ENCODE peak calls at places on chromosome X, in five cellular contexts. U, J, K, S and Y are unnamed samples.

GRCh38 chrX:12488220-12488619 is 303.0 kb upstream of the PRPS2 start:
- DNase-seq in J (no peak), S (no peak), K (no peak), U (no peak), Y (no peak)

GRCh38 chrX:129522184-129523059 is 868 bp downstream of the SMARCA1 start:
- DNase-seq in K (no peak), U (peak), J (peak), S (peak), Y (peak)

GRCh38 chrX:123860983-123861382 is 1.1 kb downstream of the XIAP start:
- DNase-seq in J (peak), U (no peak), S (peak), K (no peak), Y (no peak)

GRCh38 chrX:24306430-24306829 is 7.4 kb downstream of the SUPT20HL2 start:
- DNase-seq in U (peak), S (no peak), J (no peak), K (no peak), Y (no peak)

GRCh38 chrX:103879339-103879738 is 47.3 kb upstream of the RAB9B start:
- DNase-seq in J (peak), S (no peak), U (no peak), K (no peak), Y (no peak)

GRCh38 chrX:2513120-2513664 is 12.4 kb upstream of the DHRSX start:
- DNase-seq in U (no peak), S (no peak), K (no peak), J (no peak), Y (no peak)

GRCh38 chrX:47218920-47219815 is 687 bp downstream of the CDK16 start:
- DNase-seq in S (peak), U (peak), K (peak), J (no peak), Y (peak)

GRCh38 chrX:48511561-48511960 is 2.8 kb downstream of the PORCN start:
- DNase-seq in S (no peak), U (no peak), K (no peak), J (no peak), Y (no peak)

GRCh38 chrX:115533485-115533884 is 27.5 kb upstream of the PLS3 start:
- DNase-seq in S (peak), J (no peak), K (no peak), U (no peak), Y (no peak)

GRCh38 chrX:13994104-13994503 is 35.6 kb downstream of the GEMIN8 start:
- DNase-seq in J (no peak), S (no peak), K (no peak), U (no peak), Y (no peak)

GRCh38 chrX:140762061-140762460 is 52.5 kb downstream of the LINC00632 start:
- DNase-seq in J (peak), U (peak), K (no peak), S (peak), Y (no peak)

GRCh38 chrX:100895365-100896075 is 21.4 kb upstream of the NOX1 start:
- DNase-seq in S (peak), K (peak), J (peak), U (peak), Y (no peak)

DNA sequence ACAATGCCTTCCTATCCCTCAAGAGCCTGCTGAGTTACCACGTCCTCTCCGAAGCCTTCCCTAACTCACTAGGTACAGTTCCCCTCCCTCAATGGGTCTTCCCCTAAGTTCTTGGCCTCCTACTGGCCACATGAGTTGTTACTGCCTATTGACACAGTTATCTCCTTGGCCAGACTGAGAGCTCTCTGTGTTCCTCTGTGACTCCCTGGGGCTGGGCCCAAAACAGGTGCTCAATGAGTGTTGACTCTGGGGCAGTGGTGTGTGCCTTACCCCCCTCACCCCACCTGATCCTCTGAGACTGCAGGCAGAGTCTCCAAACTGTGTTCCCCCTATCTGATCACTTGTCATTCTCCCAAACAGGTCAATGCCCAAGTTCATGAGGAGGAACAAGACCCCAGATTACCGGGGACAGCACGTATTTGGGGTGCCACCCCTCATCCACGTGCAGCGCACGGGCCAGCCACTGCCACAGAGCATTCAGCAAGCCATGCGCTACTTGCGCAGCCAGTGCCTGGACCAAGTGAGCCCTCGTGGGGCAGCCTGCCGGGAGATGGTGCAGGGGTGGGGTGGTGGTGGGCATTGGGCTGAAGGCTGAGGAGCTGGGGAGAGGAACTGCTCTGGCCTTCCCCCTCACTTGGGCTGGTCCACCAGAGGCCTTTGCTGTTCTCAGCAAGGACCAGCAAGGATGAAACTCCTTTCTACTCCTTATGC is 72.6 kb downstream of the STARD8 start:
- DNase-seq in K (no peak), S (no peak), U (no peak), J (peak), Y (peak)
- TF ChIP-seq CTCF in K (no peak), S (no peak), U (peak), J (peak), Y (no peak)

DNA sequence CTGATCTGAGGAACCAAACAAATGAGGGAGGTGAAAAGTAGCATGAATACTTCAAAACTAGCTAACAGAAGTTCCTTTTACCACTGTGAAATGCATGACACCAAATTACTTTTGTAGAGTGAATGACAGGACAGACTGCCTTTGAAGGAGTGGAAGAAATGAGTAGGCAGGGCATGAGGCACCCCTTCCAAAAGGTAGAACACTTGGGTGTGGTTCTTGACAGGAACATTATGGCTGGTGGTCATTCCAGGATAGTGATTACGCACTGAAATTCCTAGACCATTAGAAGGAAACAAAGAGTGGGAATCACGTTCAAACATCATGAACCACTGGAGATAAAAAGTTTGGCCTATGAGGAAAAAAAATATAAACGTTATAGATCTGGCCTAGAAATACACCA is 4.9 kb downstream of the HUWE1 start:
- DNase-seq in S (no peak), U (no peak), J (no peak), K (no peak), Y (no peak)
- H3K27ac ChIP-seq in S (no peak), U (no peak), J (peak), K (no peak), Y (peak)

GRCh38 chrX:149903889-149904748 is 23.1 kb downstream of the MAGEA8 start:
- DNase-seq in K (no peak), J (peak), S (peak), U (no peak), Y (no peak)
- TF ChIP-seq CTCF in K (no peak), J (peak), S (peak), U (peak), Y (no peak)

DNA sequence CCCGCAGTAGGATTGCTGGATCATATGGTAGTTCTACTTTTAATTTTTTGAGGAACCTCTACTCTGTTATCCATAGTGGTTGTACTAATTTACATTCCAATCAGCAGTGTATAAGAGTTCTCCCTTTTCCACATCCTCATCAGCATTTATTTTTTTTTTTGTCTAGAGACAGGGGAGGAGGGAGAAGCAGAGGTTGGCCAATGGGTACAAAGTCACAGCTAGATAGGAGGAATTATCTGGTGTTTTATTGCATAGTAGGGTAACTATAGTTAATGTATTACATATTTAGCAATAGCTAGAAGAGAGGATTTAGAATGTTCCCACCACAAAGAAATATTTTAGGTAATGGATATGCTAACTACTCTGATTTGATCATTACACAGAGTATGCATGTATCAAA is 107.4 kb downstream of the TSPAN7 start:
- DNase-seq in J (no peak), S (no peak), U (no peak), K (no peak), Y (no peak)
- H3K27ac ChIP-seq in J (no peak), S (no peak), U (no peak), K (no peak), Y (no peak)

GRCh38 chrX:8749697-8750096 is 17.8 kb upstream of the ANOS1 start:
- DNase-seq in K (no peak), S (no peak), U (no peak), J (no peak), Y (no peak)

GRCh38 chrX:8743126-8743732 is 11.3 kb upstream of the ANOS1 start:
- DNase-seq in K (peak), J (peak), S (peak), U (peak), Y (peak)

GRCh38 chrX:8748855-8749254 is 16.9 kb upstream of the ANOS1 start:
- DNase-seq in S (peak), U (peak), J (peak), K (no peak), Y (no peak)
- TF ChIP-seq CTCF in S (peak), U (peak), J (peak), K (peak), Y (peak)

GRCh38 chrX:68829594-68830485 is 1.0 kb downstream of the EFNB1 start:
- DNase-seq in S (peak), J (no peak), U (peak), K (no peak), Y (peak)
- H3K27ac ChIP-seq in S (peak), J (no peak), U (no peak), K (no peak), Y (peak)

GRCh38 chrX:154420402-154420756 is 8.1 kb upstream of the ATP6AP1 start:
- DNase-seq in J (no peak), S (no peak), U (no peak), K (no peak), Y (no peak)
- TF ChIP-seq CTCF in J (no peak), S (no peak), U (no peak), K (no peak), Y (no peak)

GRCh38 chrX:109747681-109748080 is 14.6 kb upstream of the ACSL4 start:
- DNase-seq in K (no peak), J (no peak), U (no peak), S (no peak), Y (no peak)
- H3K27ac ChIP-seq in K (no peak), J (no peak), U (no peak), S (no peak), Y (no peak)